ENCODE peak calls at places on chromosomes 13 and 19, in four cellular contexts. N, A, M and R are unnamed samples.

GRCh38 chr13:18921063-18921462 is 260.6 kb downstream of the TUBA3C start:
- DNase-seq in N (no peak), A (no peak), M (no peak), R (no peak)

GRCh38 chr13:55013051-55013450 is 1984.4 kb downstream of the OLFM4 start:
- DNase-seq in N (no peak), A (no peak), M (no peak), R (no peak)

GRCh38 chr13:48840366-48840765 is 135.3 kb upstream of the FNDC3A start:
- DNase-seq in N (no peak), A (no peak), M (no peak), R (no peak)

GRCh38 chr13:46315491-46316075 is 71.5 kb downstream of the RUBCNL start:
- DNase-seq in N (no peak), A (no peak), M (no peak), R (no peak)

GRCh38 chr13:71799320-71799719 is 67.7 kb downstream of the DACH1 start:
- DNase-seq in N (no peak), A (no peak), M (no peak), R (no peak)

GRCh38 chr19:35963514-35963913 is 27.3 kb downstream of the LRFN3 start:
- DNase-seq in N (no peak), A (no peak), M (peak; percentile 71), R (no peak)

GRCh38 chr13:78586706-78587105 is 16.6 kb downstream of the POU4F1 start:
- DNase-seq in N (no peak), A (no peak), M (no peak), R (no peak)

GRCh38 chr19:14059652-14060155 is 2.2 kb downstream of the PALM3 start:
- DNase-seq in N (peak; percentile 93), A (no peak), M (no peak), R (no peak)

GRCh38 chr13:105070452-105070851 is 1465.0 kb downstream of the EFNB2 start:
- DNase-seq in N (no peak), A (no peak), M (no peak), R (no peak)

GRCh38 chr19:51830263-51830662 is 35.3 kb downstream of the FPR3 start:
- DNase-seq in N (no peak), A (no peak), M (peak; percentile 1), R (no peak)

GRCh38 chr13:113045214-113046007 is 60.2 kb upstream of the F7 start:
- DNase-seq in N (no peak), A (peak; percentile 33), M (no peak), R (no peak)

GRCh38 chr13:49517461-49517860 is 21.7 kb downstream of the PHF11 start:
- DNase-seq in N (no peak), A (no peak), M (no peak), R (no peak)

GRCh38 chr19:57348136-57348535 is 2.9 kb upstream of the ZNF304 start:
- DNase-seq in N (no peak), A (no peak), M (peak; percentile 25), R (no peak)

GRCh38 chr13:99908129-99908805 is 63.3 kb downstream of the ZIC5 start:
- DNase-seq in N (peak; percentile 88), A (no peak), M (no peak), R (no peak)

GRCh38 chr19:40691421-40692211 is 1.2 kb upstream of the NUMBL start:
- DNase-seq in N (no peak), A (no peak), M (no peak), R (peak; percentile 91)

GRCh38 chr19:43310221-43310620 is 40.9 kb upstream of the PSG9 start:
- DNase-seq in N (no peak), A (no peak), M (peak; percentile 57), R (no peak)

GRCh38 chr13:104286566-104287290 is 1220.5 kb upstream of the SLC10A2 start:
- DNase-seq in N (no peak), A (no peak), M (peak; percentile 33), R (no peak)

GRCh38 chr19:16078311-16078758 is 2.0 kb downstream of the TPM4 start:
- DNase-seq in N (no peak), A (no peak), M (peak; percentile 87), R (peak; percentile 39)

GRCh38 chr13:83780201-83780600 is 102.1 kb downstream of the SLITRK1 start:
- DNase-seq in N (no peak), A (no peak), M (peak; percentile 64), R (no peak)

GRCh38 chr19:28196961-28197360 is 1016.0 kb downstream of the UQCRFS1 start:
- DNase-seq in N (no peak), A (no peak), M (no peak), R (no peak)

GRCh38 chr19:48490980-48491792 is 20.4 kb downstream of the LMTK3 start:
- DNase-seq in N (no peak), A (no peak), M (peak; percentile 61), R (no peak)

GRCh38 chr19:8145969-8146368 is 3.4 kb downstream of the FBN3 start:
- DNase-seq in N (no peak), A (no peak), M (no peak), R (no peak)

GRCh38 chr19:8144273-8144672 is 5.1 kb downstream of the FBN3 start:
- DNase-seq in N (no peak), A (no peak), M (no peak), R (no peak)

GRCh38 chr19:8146877-8147575 is 2.4 kb downstream of the FBN3 start:
- DNase-seq in N (no peak), A (no peak), M (no peak), R (no peak)

GRCh38 chr19:8141726-8142524 is 7.5 kb downstream of the FBN3 start:
- DNase-seq in N (no peak), A (no peak), M (no peak), R (peak; percentile 75)

DNA sequence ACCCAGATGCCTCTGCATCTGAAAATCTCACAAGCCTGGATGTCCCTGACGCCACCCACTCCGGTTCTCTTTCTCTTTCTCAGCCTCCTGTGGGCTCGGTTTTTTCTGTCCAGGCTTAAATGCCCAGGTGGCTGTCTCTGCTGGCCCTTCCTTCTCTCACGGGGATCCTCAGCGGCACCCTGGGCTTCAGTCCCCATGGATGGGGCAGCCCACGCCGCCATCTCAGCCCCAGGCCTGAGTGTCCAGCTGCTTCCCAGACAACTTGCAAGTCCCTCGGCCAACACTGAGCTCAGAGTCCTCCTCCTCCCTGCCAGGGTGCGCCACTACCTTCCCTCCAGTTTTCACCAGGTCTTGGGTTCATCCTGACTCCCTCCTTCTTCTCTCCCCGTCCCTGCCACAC is 6.4 kb downstream of the FBN3 start:
- DNase-seq in N (no peak), A (no peak), M (no peak), R (no peak)
- TF ChIP-seq CTCF in N (no peak), A (no peak), M (no peak), R (no peak)

GRCh38 chr19:38974599-38975213 is 836 bp downstream of the FBXO17 start:
- DNase-seq in N (no peak), A (no peak), M (no peak), R (no peak)
- TF ChIP-seq CTCF in N (no peak), A (no peak), M (no peak), R (peak; percentile 48)

DNA sequence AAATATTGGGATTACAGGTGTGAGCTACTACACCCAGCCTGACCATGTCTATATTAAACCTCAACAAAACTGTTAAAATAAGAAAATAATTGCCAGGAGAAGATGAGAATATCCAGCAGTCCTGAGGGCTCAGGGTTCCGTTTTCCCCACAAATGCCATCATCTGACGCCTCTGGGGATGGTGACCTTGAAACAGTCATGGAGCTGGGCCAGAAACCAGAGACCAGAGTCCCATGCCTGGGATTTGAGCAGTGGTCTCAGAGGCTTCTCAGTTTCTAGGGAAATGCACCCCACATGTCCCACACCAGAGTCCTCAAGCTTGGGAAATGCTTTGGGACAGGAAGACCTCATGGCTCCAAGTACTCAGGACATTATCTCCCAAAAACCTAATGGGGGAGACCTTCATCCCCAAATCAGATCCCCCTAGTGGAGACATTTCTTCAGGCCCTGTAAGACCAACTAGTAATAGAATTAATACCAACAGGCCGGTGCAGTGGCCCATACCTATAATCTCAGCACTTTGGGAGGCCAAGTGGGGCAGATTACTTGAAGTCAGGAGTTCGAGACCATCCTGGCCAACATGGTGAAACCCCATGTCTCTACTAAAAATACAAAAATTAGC is 2.9 kb upstream of the MAP1S start:
- DNase-seq in N (no peak), A (no peak), M (no peak), R (no peak)
- TF ChIP-seq CTCF in N (no peak), A (no peak), M (no peak), R (peak; percentile 39)

DNA sequence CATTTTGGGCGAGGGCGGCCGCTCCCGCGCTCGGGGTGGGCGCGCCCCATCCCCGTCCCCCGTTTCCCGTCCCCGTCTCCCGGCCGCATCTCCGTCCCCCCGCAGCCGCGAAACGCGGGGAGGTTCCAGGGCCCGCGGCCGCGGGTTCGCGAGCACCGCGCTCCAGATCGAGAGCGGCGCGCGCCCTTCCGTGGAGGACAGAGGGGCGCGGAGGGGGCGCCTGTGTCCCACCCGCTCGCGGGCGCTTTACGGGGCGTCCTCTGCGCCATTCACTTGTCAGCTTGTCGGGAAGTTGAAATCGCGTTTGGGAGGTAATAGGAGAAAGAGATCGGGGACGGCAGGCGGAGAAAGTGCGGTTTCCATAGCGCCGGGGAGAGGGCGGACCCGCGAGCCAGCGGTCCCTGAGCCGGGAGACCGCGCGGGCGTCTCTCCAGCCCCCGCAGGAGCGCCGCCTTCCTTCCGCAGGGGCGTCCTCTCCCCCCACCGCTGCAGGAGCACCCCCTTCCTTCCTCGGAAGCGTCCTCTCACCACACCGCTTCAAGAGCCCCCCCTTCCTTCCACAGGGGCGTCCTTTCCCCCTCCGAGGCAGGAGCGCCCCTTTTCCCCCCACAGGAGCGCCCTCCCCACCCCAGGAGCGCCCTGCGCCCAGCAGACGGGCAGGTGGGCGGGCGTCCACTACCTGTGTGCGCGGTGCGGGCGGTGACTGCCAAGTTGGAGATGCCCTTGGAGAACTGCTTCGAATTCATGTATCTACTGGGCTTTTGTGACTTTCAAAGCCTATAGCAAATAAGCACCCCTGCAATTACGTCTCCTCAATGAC is 962 bp upstream of the IRS2 start:
- DNase-seq in N (peak; percentile 62), A (peak; percentile 65), M (peak; percentile 35), R (no peak)
- TF ChIP-seq CTCF in N (no peak), A (no peak), M (no peak), R (peak; percentile 38)